ENCODE peak calls at places on chromosomes 1 and 21, in four cellular contexts. One of them, this sample, is unnamed.

GRCh38 chr1:53601031-53601745 is 137.8 kb downstream of the GLIS1 start:
- DNase-seq in neural progenitor cell: no peak
- DNase-seq in GM23338: no peak
- DNase-seq in GM23248: no peak
- DNase-seq in this sample: no peak

GRCh38 chr1:244386595-244386994 is 65.1 kb downstream of the ADSS2 start:
- DNase-seq in neural progenitor cell: no peak
- DNase-seq in GM23338: no peak
- DNase-seq in GM23248: no peak
- DNase-seq in this sample: no peak

GRCh38 chr1:58941471-58942289 is 157.8 kb upstream of the JUN start:
- DNase-seq in neural progenitor cell: no peak
- DNase-seq in GM23338: no peak
- DNase-seq in GM23248: no peak
- DNase-seq in this sample: no peak

GRCh38 chr1:25577151-25577920 is 33.9 kb downstream of the LDLRAP1 start:
- DNase-seq in neural progenitor cell: no peak
- DNase-seq in GM23338: peak; percentile 52
- DNase-seq in GM23248: no peak
- DNase-seq in this sample: no peak

GRCh38 chr21:31447477-31447876 is 103.4 kb upstream of the TIAM1 start:
- DNase-seq in neural progenitor cell: no peak
- DNase-seq in GM23338: no peak
- DNase-seq in GM23248: peak; percentile 91
- DNase-seq in this sample: no peak

GRCh38 chr1:22296701-22297591 is 154.0 kb upstream of the WNT4 start:
- DNase-seq in neural progenitor cell: no peak
- DNase-seq in GM23338: no peak
- DNase-seq in GM23248: peak; percentile 25
- DNase-seq in this sample: no peak

GRCh38 chr1:56061824-56062223 is 517.5 kb downstream of the PLPP3 start:
- DNase-seq in neural progenitor cell: no peak
- DNase-seq in GM23338: no peak
- DNase-seq in GM23248: no peak
- DNase-seq in this sample: no peak

GRCh38 chr1:110384581-110385321 is 6.1 kb downstream of the SLC16A4 start:
- DNase-seq in neural progenitor cell: no peak
- DNase-seq in GM23338: no peak
- DNase-seq in GM23248: no peak
- DNase-seq in this sample: peak; percentile 29

GRCh38 chr1:156616463-156616862 is 2.8 kb upstream of the HAPLN2 start:
- DNase-seq in neural progenitor cell: no peak
- DNase-seq in GM23338: no peak
- DNase-seq in GM23248: peak; percentile 38
- DNase-seq in this sample: peak; percentile 74

GRCh38 chr1:212498243-212498642 is 65.5 kb downstream of the NENF start:
- DNase-seq in neural progenitor cell: no peak
- DNase-seq in GM23338: no peak
- DNase-seq in GM23248: peak; percentile 92
- DNase-seq in this sample: peak; percentile 74

GRCh38 chr1:229005556-229005955 is 265.4 kb upstream of the RAB4A start:
- DNase-seq in neural progenitor cell: no peak
- DNase-seq in GM23338: no peak
- DNase-seq in GM23248: no peak
- DNase-seq in this sample: no peak

GRCh38 chr1:170126691-170127090 is 19.1 kb upstream of the NTMT2 start:
- DNase-seq in neural progenitor cell: peak; percentile 63
- DNase-seq in GM23338: peak; percentile 70
- DNase-seq in GM23248: peak; percentile 87
- DNase-seq in this sample: peak; percentile 53

GRCh38 chr1:5793516-5793915 is 198.7 kb downstream of the NPHP4 start:
- DNase-seq in neural progenitor cell: no peak
- DNase-seq in GM23338: no peak
- DNase-seq in GM23248: no peak
- DNase-seq in this sample: no peak

GRCh38 chr1:17161137-17161700 is 42.0 kb upstream of the PADI2 start:
- DNase-seq in neural progenitor cell: no peak
- DNase-seq in GM23338: no peak
- DNase-seq in GM23248: peak; percentile 39
- DNase-seq in this sample: no peak

GRCh38 chr1:85865183-85865582 is 156.9 kb upstream of the ZNHIT6 start:
- DNase-seq in neural progenitor cell: no peak
- DNase-seq in GM23338: no peak
- DNase-seq in GM23248: peak; percentile 38
- DNase-seq in this sample: no peak

GRCh38 chr1:110309768-110310167 is 29.4 kb upstream of the RBM15 start:
- DNase-seq in neural progenitor cell: no peak
- DNase-seq in GM23338: no peak
- DNase-seq in GM23248: peak; percentile 95
- DNase-seq in this sample: peak; percentile 23

GRCh38 chr1:164644774-164645634 is 86.0 kb downstream of the PBX1 start:
- DNase-seq in neural progenitor cell: no peak
- DNase-seq in GM23338: no peak
- DNase-seq in GM23248: peak; percentile 84
- DNase-seq in this sample: no peak

GRCh38 chr21:21163904-21164303 is 165.7 kb downstream of the NCAM2 start:
- DNase-seq in neural progenitor cell: peak; percentile 82
- DNase-seq in GM23338: peak; percentile 78
- DNase-seq in GM23248: peak; percentile 84
- DNase-seq in this sample: peak; percentile 81

GRCh38 chr1:68321084-68321685 is 88.9 kb upstream of the WLS start:
- DNase-seq in neural progenitor cell: peak; percentile 84
- DNase-seq in GM23338: peak; percentile 70
- DNase-seq in GM23248: peak; percentile 80
- DNase-seq in this sample: peak; percentile 85

GRCh38 chr1:195894411-195894810 is 713.8 kb downstream of the KCNT2 start:
- DNase-seq in neural progenitor cell: no peak
- DNase-seq in GM23338: peak; percentile 4
- DNase-seq in GM23248: no peak
- DNase-seq in this sample: no peak

GRCh38 chr1:231091853-231092301 is 51.8 kb upstream of the FAM89A start:
- DNase-seq in neural progenitor cell: peak; percentile 63
- DNase-seq in GM23338: peak; percentile 84
- DNase-seq in GM23248: peak; percentile 32
- DNase-seq in this sample: peak; percentile 71

GRCh38 chr1:232868793-232869491 is 63.7 kb downstream of the MAP10 start:
- DNase-seq in neural progenitor cell: no peak
- DNase-seq in GM23338: no peak
- DNase-seq in GM23248: peak; percentile 93
- DNase-seq in this sample: peak; percentile 29

GRCh38 chr1:223137402-223138100 is 5.5 kb downstream of the TLR5 start:
- DNase-seq in neural progenitor cell: no peak
- DNase-seq in GM23338: no peak
- DNase-seq in GM23248: peak; percentile 79
- DNase-seq in this sample: peak; percentile 59

GRCh38 chr1:175563556-175563955 is 179.8 kb downstream of the TNR start:
- DNase-seq in neural progenitor cell: peak; percentile 30
- DNase-seq in GM23338: no peak
- DNase-seq in GM23248: no peak
- DNase-seq in this sample: no peak
- TF ChIP-seq EZH2phosphoT487 in neural progenitor cell: no peak
- TF ChIP-seq EZH2phosphoT487 in GM23338: no peak
- TF ChIP-seq EZH2phosphoT487 in GM23248: no peak
- TF ChIP-seq EZH2phosphoT487 in this sample: no peak

DNA sequence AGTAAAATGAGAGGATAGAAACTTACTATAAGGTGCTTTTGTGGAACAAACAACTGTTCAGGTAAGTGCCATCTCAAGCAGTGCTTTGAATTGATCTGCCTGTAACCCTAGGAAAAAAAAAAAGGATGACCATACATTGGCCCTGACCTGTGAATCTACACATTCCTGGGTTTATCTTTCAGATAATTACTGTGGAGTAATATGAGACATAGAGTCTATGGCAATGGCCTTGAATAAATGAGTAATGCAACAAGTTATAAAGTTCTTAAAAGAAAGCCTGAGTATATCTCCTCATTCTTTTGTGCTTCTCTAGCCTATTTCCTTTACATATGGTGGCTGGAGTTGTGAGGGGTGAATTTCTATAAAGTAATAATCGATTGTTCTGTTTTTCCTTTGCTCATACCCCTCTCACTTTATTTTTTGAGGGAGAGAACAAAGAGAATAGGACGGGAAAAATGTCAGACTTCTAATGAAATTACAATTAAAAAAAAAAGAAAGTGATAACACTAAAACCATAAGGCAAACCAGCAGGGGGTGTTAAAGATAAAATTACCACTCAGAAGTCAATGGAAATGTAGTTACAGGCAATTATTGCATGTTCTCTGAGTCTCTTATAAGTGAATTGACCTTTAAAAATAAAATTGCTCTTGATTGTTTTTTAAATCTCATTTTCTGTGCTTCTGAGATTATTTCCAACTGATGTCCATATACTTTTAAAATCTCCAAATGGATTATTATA is 12.4 kb upstream of the ATP1A1 start:
- DNase-seq in neural progenitor cell: no peak
- DNase-seq in GM23338: no peak
- DNase-seq in GM23248: peak; percentile 51
- DNase-seq in this sample: no peak
- TF ChIP-seq EZH2phosphoT487 in neural progenitor cell: no peak
- TF ChIP-seq EZH2phosphoT487 in GM23338: no peak
- TF ChIP-seq EZH2phosphoT487 in GM23248: no peak
- TF ChIP-seq EZH2phosphoT487 in this sample: no peak

DNA sequence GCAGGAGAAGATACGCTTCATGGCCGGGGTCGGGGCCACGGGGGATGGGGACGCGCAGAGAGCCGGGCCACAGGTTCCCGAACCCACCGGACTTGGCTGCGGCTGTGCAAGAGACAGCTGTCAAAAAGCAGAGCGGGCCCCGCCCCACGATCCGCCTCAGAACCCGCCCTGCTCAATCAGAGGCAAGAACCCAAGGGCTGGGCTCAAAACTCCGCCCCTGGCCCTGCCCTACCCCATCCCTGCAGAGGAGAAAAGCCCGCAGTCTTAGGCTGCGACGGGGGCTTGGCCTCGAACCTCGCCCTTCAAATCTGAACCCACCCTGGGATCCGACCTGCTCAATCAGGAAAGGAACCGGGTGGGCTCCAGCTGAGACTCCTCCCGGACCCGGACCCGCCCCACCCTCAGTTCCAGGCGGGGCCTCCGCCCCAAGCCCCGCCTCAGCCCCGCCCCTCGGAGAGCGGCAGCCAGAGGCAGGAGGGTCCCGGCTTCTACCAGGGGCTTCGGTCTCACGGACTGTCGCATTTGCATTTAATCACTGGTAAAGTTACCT is at the start of gene ANKRD35:
- DNase-seq in neural progenitor cell: peak; percentile 94
- DNase-seq in GM23338: peak; percentile 93
- DNase-seq in GM23248: peak; percentile 86
- DNase-seq in this sample: peak; percentile 90
- TF ChIP-seq EZH2phosphoT487 in neural progenitor cell: no peak
- TF ChIP-seq EZH2phosphoT487 in GM23338: no peak
- TF ChIP-seq EZH2phosphoT487 in GM23248: no peak
- TF ChIP-seq EZH2phosphoT487 in this sample: no peak

GRCh38 chr1:218886472-218886871 is 287.2 kb upstream of the LYPLAL1 start:
- DNase-seq in neural progenitor cell: no peak
- DNase-seq in GM23338: no peak
- DNase-seq in GM23248: peak; percentile 26
- DNase-seq in this sample: peak; percentile 42
- TF ChIP-seq EZH2phosphoT487 in neural progenitor cell: no peak
- TF ChIP-seq EZH2phosphoT487 in GM23338: no peak
- TF ChIP-seq EZH2phosphoT487 in GM23248: no peak
- TF ChIP-seq EZH2phosphoT487 in this sample: no peak

GRCh38 chr21:15935530-15935929 is 205.7 kb downstream of the USP25 start:
- DNase-seq in neural progenitor cell: no peak
- DNase-seq in GM23338: no peak
- DNase-seq in GM23248: no peak
- DNase-seq in this sample: no peak
- TF ChIP-seq EZH2phosphoT487 in neural progenitor cell: no peak
- TF ChIP-seq EZH2phosphoT487 in GM23338: no peak
- TF ChIP-seq EZH2phosphoT487 in GM23248: no peak
- TF ChIP-seq EZH2phosphoT487 in this sample: no peak

DNA sequence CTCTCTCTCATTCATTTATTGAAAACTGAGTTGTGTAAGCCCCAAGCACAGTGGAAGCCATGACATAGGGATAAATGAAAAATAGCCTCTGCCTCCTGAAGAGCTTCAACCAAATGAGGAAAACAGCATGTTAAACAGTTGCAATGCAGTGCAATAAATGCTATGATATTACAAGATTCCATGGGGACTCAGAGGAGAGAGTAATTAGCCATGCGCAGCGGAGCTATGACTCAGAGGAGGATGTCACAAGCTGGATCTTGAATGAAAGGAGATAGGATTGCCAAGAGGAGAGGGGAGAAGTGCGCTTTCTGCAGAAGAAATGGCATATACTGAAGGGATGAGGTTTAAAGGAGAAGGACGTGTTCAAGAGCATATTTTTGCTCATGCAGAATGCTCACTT is 231.3 kb upstream of the PLXNA2 start:
- DNase-seq in neural progenitor cell: no peak
- DNase-seq in GM23338: no peak
- DNase-seq in GM23248: peak; percentile 43
- DNase-seq in this sample: peak; percentile 47
- TF ChIP-seq EZH2phosphoT487 in neural progenitor cell: no peak
- TF ChIP-seq EZH2phosphoT487 in GM23338: no peak
- TF ChIP-seq EZH2phosphoT487 in GM23248: no peak
- TF ChIP-seq EZH2phosphoT487 in this sample: no peak

GRCh38 chr21:41406340-41406739 is 19.7 kb upstream of the MX1 start:
- DNase-seq in neural progenitor cell: no peak
- DNase-seq in GM23338: no peak
- DNase-seq in GM23248: no peak
- DNase-seq in this sample: no peak

GRCh38 chr21:41407541-41408460 is 18.2 kb upstream of the MX1 start:
- DNase-seq in neural progenitor cell: no peak
- DNase-seq in GM23338: no peak
- DNase-seq in GM23248: no peak
- DNase-seq in this sample: no peak

GRCh38 chr21:41410361-41410760 is 15.7 kb upstream of the MX1 start:
- DNase-seq in neural progenitor cell: no peak
- DNase-seq in GM23338: no peak
- DNase-seq in GM23248: no peak
- DNase-seq in this sample: no peak

GRCh38 chr21:41410767-41411448 is 15.1 kb upstream of the MX1 start:
- DNase-seq in neural progenitor cell: no peak
- DNase-seq in GM23338: no peak
- DNase-seq in GM23248: no peak
- DNase-seq in this sample: no peak

DNA sequence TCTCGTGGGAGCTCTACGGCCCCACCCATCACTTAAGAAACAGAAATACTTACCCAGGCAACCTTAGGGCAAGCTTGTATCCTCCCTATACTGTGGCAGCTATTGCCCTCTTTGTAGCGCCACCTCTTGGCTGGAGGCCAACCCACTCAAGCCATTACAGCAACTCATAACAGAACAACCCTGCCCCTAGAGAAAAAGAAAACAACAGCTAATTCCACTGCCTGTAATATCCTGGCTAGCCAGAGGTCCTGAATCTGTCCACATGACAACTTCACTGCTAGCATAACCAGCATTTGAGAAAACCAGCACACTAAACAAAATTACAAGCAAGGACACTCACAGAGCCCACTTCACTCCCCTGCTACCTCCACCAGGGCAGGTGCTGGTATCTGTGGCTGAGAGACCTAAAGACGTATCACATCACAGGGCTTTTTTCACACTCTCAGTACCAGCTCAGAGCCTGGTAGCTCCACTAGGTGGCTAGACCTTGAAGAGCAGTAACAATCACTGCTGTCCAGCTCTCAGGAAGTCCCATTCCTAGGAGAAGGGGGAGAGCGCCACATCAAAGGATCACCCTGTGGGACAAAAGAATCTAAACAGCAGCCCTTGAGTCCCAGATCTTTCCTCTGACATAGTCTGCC is 14.5 kb upstream of the MX1 start:
- DNase-seq in neural progenitor cell: no peak
- DNase-seq in GM23338: peak; percentile 55
- DNase-seq in GM23248: no peak
- DNase-seq in this sample: no peak
- TF ChIP-seq EZH2phosphoT487 in neural progenitor cell: no peak
- TF ChIP-seq EZH2phosphoT487 in GM23338: no peak
- TF ChIP-seq EZH2phosphoT487 in GM23248: no peak
- TF ChIP-seq EZH2phosphoT487 in this sample: no peak

GRCh38 chr1:93426183-93426582 is 21.7 kb upstream of the FNBP1L start:
- DNase-seq in neural progenitor cell: no peak
- DNase-seq in GM23338: no peak
- DNase-seq in GM23248: no peak
- DNase-seq in this sample: no peak
- TF ChIP-seq EZH2phosphoT487 in neural progenitor cell: no peak
- TF ChIP-seq EZH2phosphoT487 in GM23338: no peak
- TF ChIP-seq EZH2phosphoT487 in GM23248: no peak
- TF ChIP-seq EZH2phosphoT487 in this sample: no peak